ENCODE peak calls at places on chromosomes 1 and 21, in ten cellular contexts. T is GM23338; U is heart left ventricle; P is psoas muscle; X is tibial artery; O is fibroblast of villous mesenchyme; W is fibroblast of lung; B is CD8-positive, alpha-beta T cell; F is fibroblast of pulmonary artery; L is cardiac fibroblast. K is an unnamed sample.

GRCh38 chr1:7511381-7511780 is 259.7 kb upstream of the VAMP3 start:
- DNase-seq in T (no peak), U (no peak), P (peak), X (no peak), O (no peak), W (no peak), B (no peak), F (no peak), L (no peak), K (no peak)

GRCh38 chr1:12539705-12540579 is 78.1 kb downstream of the DHRS3 start:
- DNase-seq in T (peak), U (peak), P (peak), X (peak), O (peak), W (peak), B (no peak), F (peak), L (peak), K (peak)

GRCh38 chr1:226892534-226892895 is 22.1 kb downstream of the PSEN2 start:
- DNase-seq in T (no peak), U (no peak), P (no peak), X (peak), O (no peak), W (no peak), B (no peak), F (no peak), L (no peak), K (no peak)

GRCh38 chr1:25711555-25712298 is 88.3 kb upstream of the SELENON start:
- DNase-seq in T (no peak), U (no peak), P (no peak), X (peak), O (peak), W (peak), B (peak), F (no peak), L (peak), K (no peak)

GRCh38 chr1:150622219-150622975 is 7.0 kb downstream of the ENSA start:
- DNase-seq in T (peak), U (peak), P (peak), X (peak), O (no peak), W (no peak), B (no peak), F (no peak), L (no peak), K (no peak)

GRCh38 chr1:11331036-11331765 is 58.2 kb downstream of the UBIAD1 start:
- DNase-seq in T (no peak), U (no peak), P (no peak), X (no peak), O (no peak), W (no peak), B (no peak), F (no peak), L (no peak), K (no peak)

GRCh38 chr1:172252925-172253324 is 167.6 kb upstream of the C1orf105 start:
- DNase-seq in T (no peak), U (no peak), P (no peak), X (no peak), O (no peak), W (no peak), B (no peak), F (no peak), L (no peak), K (no peak)

GRCh38 chr1:205669341-205670142 is 10.8 kb downstream of the SLC45A3 start:
- DNase-seq in T (no peak), U (no peak), P (no peak), X (no peak), O (no peak), W (no peak), B (no peak), F (no peak), L (no peak), K (no peak)

GRCh38 chr1:65812065-65812464 is 19.4 kb downstream of the PDE4B start:
- DNase-seq in T (peak), U (peak), P (no peak), X (no peak), O (peak), W (peak), B (no peak), F (peak), L (peak), K (peak)

GRCh38 chr1:31439276-31439675 is 26.3 kb downstream of the SERINC2 start:
- DNase-seq in T (no peak), U (no peak), P (no peak), X (no peak), O (no peak), W (no peak), B (no peak), F (no peak), L (no peak), K (no peak)

GRCh38 chr1:5514519-5515183 is 477.6 kb downstream of the NPHP4 start:
- DNase-seq in T (peak), U (peak), P (peak), X (no peak), O (peak), W (peak), B (peak), F (peak), L (peak), K (peak)

GRCh38 chr1:157978547-157979403 is 14.7 kb upstream of the KIRREL1 start:
- DNase-seq in T (peak), U (peak), P (no peak), X (no peak), O (no peak), W (no peak), B (no peak), F (no peak), L (no peak), K (no peak)

GRCh38 chr1:51296379-51297357 is 33.7 kb downstream of the TTC39A start:
- DNase-seq in T (peak), U (peak), P (peak), X (peak), O (peak), W (peak), B (peak), F (peak), L (peak), K (peak)

GRCh38 chr1:228698017-228698329 is 37.3 kb upstream of the RHOU start:
- DNase-seq in T (no peak), U (no peak), P (no peak), X (no peak), O (no peak), W (no peak), B (no peak), F (no peak), L (no peak), K (no peak)

GRCh38 chr1:155000725-155001437 is 1.7 kb upstream of the ZBTB7B start:
- DNase-seq in T (peak), U (peak), P (peak), X (peak), O (peak), W (peak), B (peak), F (peak), L (peak), K (peak)

GRCh38 chr1:13494025-13494424 is 19.8 kb downstream of the LRRC38 start:
- DNase-seq in T (no peak), U (no peak), P (peak), X (no peak), O (no peak), W (no peak), B (no peak), F (no peak), L (no peak), K (no peak)

GRCh38 chr1:59291566-59291965 is 5.3 kb upstream of the FGGY start:
- DNase-seq in T (no peak), U (no peak), P (no peak), X (no peak), O (no peak), W (peak), B (no peak), F (no peak), L (no peak), K (no peak)

GRCh38 chr1:60970081-60970509 is 112.3 kb upstream of the NFIA start:
- DNase-seq in T (peak), U (no peak), P (no peak), X (no peak), O (peak), W (peak), B (no peak), F (peak), L (peak), K (peak)

GRCh38 chr1:77218477-77219165 is 609 bp downstream of the PIGK start:
- DNase-seq in T (no peak), U (no peak), P (no peak), X (no peak), O (no peak), W (no peak), B (no peak), F (peak), L (peak), K (peak)

GRCh38 chr1:18373882-18374493 is 106.7 kb upstream of the KLHDC7A start:
- DNase-seq in T (peak), U (no peak), P (no peak), X (no peak), O (no peak), W (no peak), B (no peak), F (no peak), L (no peak), K (no peak)

GRCh38 chr21:29072873-29073221 is 601 bp downstream of the CCT8 start:
- DNase-seq in T (peak), U (no peak), P (no peak), X (no peak), O (peak), W (peak), B (no peak), F (peak), L (peak), K (peak)

GRCh38 chr1:103336376-103336775 is 189.1 kb upstream of the RNPC3 start:
- DNase-seq in T (no peak), U (no peak), P (no peak), X (no peak), O (no peak), W (no peak), B (no peak), F (no peak), L (no peak), K (no peak)

GRCh38 chr1:234611153-234611798 is 1.3 kb upstream of the IRF2BP2 start:
- DNase-seq in T (peak), U (no peak), P (no peak), X (no peak), O (peak), W (peak), B (peak), F (peak), L (peak), K (peak)

GRCh38 chr1:36367798-36368197 is 17.9 kb downstream of the STK40 start:
- DNase-seq in T (no peak), U (no peak), P (no peak), X (no peak), O (no peak), W (peak), B (no peak), F (no peak), L (no peak), K (no peak)

GRCh38 chr1:65525297-65526048 is 105.0 kb downstream of the LEPR start:
- DNase-seq in T (peak), U (peak), P (peak), X (no peak), O (no peak), W (no peak), B (no peak), F (no peak), L (no peak), K (no peak)

GRCh38 chr1:167501513-167502191 is 16.7 kb downstream of the CD247 start:
- DNase-seq in T (no peak), U (no peak), P (no peak), X (no peak), O (no peak), W (no peak), B (no peak), F (no peak), L (no peak), K (no peak)

GRCh38 chr1:64469977-64470669 is at the start of gene CACHD1:
- DNase-seq in T (peak), U (peak), P (peak), X (peak), O (peak), W (peak), B (peak), F (peak), L (peak), K (peak)

GRCh38 chr21:41730399-41730798 is 36.5 kb downstream of the RIPK4 start:
- DNase-seq in T (no peak), U (no peak), P (no peak), X (no peak), O (no peak), W (no peak), B (no peak), F (no peak), L (no peak), K (no peak)

GRCh38 chr1:85374160-85374559 is 90.8 kb downstream of the DDAH1 start:
- DNase-seq in T (no peak), U (no peak), P (no peak), X (no peak), O (peak), W (peak), B (no peak), F (peak), L (peak), K (peak)

GRCh38 chr1:165364432-165365133 is 8.1 kb upstream of the LMX1A start:
- DNase-seq in T (no peak), U (peak), P (peak), X (peak), O (no peak), W (no peak), B (no peak), F (no peak), L (no peak), K (peak)

GRCh38 chr21:45919593-45919992 is 62.0 kb upstream of the COL6A1 start:
- DNase-seq in T (no peak), U (no peak), P (no peak), X (no peak), O (no peak), W (no peak), B (no peak), F (no peak), L (no peak), K (no peak)

GRCh38 chr1:228397454-228397786 is 9.2 kb downstream of the TRIM11 start:
- DNase-seq in T (no peak), U (no peak), P (peak), X (peak), O (no peak), W (no peak), B (no peak), F (no peak), L (no peak), K (no peak)

GRCh38 chr1:183218981-183219621 is 33.0 kb downstream of the LAMC2 start:
- DNase-seq in T (no peak), U (peak), P (no peak), X (peak), O (no peak), W (no peak), B (peak), F (no peak), L (no peak), K (no peak)

GRCh38 chr1:48228156-48228555 is 5.6 kb downstream of the SLC5A9 start:
- DNase-seq in T (peak), U (no peak), P (no peak), X (no peak), O (no peak), W (no peak), B (no peak), F (no peak), L (no peak), K (no peak)

GRCh38 chr1:63705058-63705457 is 68.8 kb upstream of the ROR1 start:
- DNase-seq in T (no peak), U (no peak), P (no peak), X (no peak), O (no peak), W (no peak), B (no peak), F (no peak), L (no peak), K (no peak)

GRCh38 chr1:9902060-9902452 is 8.0 kb downstream of the CTNNBIP1 start:
- DNase-seq in T (no peak), U (peak), P (no peak), X (no peak), O (no peak), W (no peak), B (no peak), F (no peak), L (no peak), K (no peak)

DNA sequence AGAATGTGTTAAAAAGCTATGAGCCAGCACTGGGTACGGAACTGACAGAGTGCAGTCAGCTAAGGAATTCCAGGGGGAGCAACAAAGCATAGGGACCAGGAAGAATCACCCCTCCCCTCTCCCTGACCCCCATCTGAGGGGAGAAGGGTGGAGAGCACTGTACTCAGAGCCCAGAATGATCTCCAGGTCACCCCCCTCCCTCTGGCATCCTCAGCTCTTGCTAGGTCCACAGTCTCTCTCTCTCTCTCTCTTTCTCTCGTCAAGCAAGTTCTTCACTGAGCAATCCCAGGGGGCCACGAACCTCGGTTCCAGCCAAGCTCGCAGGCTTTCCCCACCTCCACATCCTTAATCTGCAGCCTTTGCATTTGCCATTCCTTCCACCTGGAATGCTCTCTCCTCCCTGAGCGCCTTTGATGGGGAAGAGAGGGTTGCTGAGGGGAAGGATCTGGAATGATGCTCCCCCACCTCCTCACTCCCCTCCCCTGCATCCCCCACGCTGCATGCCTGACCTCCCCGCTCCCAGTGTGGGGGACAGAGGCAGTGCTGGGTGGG is 6.7 kb upstream of the WASF2 start:
- DNase-seq in T (peak), U (no peak), P (peak), X (peak), O (peak), W (peak), B (no peak), F (peak), L (peak), K (peak)
- H3K4me3 ChIP-seq in T (peak), U (no peak), P (no peak), X (peak), O (no peak), W (no peak), B (no peak), F (no peak), L (no peak), K (peak)

DNA sequence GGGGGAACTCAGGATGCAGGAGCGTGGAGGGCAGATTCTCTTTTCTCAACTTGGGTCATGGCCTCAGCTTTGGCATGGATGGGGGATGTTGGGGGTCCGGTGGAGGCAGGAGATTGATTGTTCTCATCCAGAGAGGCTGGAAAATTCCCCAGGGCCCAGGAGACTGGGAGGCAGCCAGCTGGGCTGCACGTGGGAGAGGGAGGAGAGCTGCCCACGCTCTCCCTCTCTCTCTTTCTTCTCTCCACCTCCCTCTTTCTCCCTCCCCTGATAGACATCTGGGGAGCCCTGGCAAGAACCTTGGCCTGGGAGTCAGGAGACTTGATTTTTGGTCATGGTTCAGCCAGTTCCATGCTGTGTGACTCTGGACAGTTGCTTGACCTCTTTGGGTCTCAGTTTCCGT is 3.3 kb upstream of the BCAN start:
- DNase-seq in T (no peak), U (no peak), P (no peak), X (no peak), O (no peak), W (no peak), B (no peak), F (no peak), L (no peak), K (no peak)
- H3K4me3 ChIP-seq in T (no peak), U (no peak), P (no peak), X (no peak), O (no peak), W (no peak), B (no peak), F (no peak), L (no peak), K (no peak)

GRCh38 chr1:209431402-209431801 is 152.1 kb upstream of the CAMK1G start:
- DNase-seq in T (no peak), U (no peak), P (no peak), X (no peak), O (no peak), W (no peak), B (no peak), F (no peak), L (no peak), K (no peak)
- H3K4me3 ChIP-seq in T (no peak), U (no peak), P (no peak), X (no peak), O (no peak), W (no peak), B (no peak), F (no peak), L (no peak), K (no peak)

GRCh38 chr1:30201015-30201414 is 522.4 kb downstream of the MATN1 start:
- DNase-seq in T (no peak), U (no peak), P (no peak), X (no peak), O (no peak), W (no peak), B (no peak), F (no peak), L (no peak), K (no peak)
- H3K4me3 ChIP-seq in T (no peak), U (no peak), P (no peak), X (no peak), O (no peak), W (no peak), B (no peak), F (no peak), L (no peak), K (no peak)

GRCh38 chr21:25562660-25563059 is 44.6 kb downstream of the MRPL39 start:
- DNase-seq in T (no peak), U (no peak), P (no peak), X (no peak), O (no peak), W (no peak), B (no peak), F (no peak), L (no peak), K (peak)
- H3K4me3 ChIP-seq in T (peak), U (no peak), P (peak), X (peak), O (peak), W (peak), B (peak), F (peak), L (peak), K (peak)

DNA sequence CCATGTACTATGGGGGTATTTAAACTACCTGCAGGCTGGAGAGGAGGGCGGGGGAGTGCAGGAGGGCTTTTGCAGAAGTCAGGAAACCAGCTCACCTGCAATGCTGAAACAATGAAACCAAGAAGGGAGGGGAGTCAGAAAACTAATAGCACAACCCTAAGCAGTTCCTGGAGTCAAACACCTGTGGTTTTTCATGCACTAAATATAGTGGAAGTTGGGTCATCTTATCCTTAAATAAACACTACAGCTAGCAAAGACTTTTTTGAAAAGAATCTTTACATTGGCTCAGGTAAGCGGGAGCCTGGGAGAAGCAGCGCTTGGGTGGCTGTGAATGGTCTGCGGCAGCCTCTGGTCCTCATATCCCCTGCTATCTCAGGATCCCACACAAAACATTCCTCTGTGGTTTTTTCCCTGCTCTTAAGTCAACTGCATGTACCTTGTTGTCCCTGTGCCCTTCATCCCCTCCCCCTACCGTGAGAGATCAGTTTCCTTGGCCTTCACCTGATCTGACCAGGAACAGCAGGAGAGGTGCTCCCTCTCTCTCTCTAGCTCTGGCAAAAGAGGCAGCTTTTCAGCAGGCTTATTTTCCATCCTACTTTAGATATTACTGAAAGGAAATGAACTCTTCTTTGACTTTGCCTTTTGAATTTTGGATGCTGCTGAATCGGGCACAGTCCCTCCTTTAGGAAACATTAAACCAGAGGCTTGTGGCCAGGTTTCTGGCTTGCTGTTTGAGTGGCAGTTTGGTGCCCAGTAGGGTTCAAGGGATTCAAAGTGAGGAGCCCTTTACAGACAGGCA is 26.6 kb downstream of the TENT5C start:
- DNase-seq in T (peak), U (no peak), P (no peak), X (no peak), O (no peak), W (no peak), B (no peak), F (no peak), L (no peak), K (no peak)
- H3K4me3 ChIP-seq in T (no peak), U (no peak), P (no peak), X (no peak), O (no peak), W (no peak), B (no peak), F (no peak), L (no peak), K (no peak)

GRCh38 chr1:212477014-212477679 is 44.4 kb downstream of the NENF start:
- DNase-seq in T (peak), U (peak), P (peak), X (peak), O (peak), W (peak), B (peak), F (peak), L (peak), K (peak)
- H3K4me3 ChIP-seq in T (no peak), U (no peak), P (no peak), X (no peak), O (no peak), W (no peak), B (no peak), F (no peak), L (no peak), K (no peak)

K was measured in fibroblast of the aortic adventitia.